ENCODE peak calls at places on chromosomes 5 and 9, in six cellular contexts. One of them, this sample, is unnamed.

GRCh38 chr9:126989847-126990821 is 75.6 kb downstream of the RALGPS1 start:
- DNase-seq in IMR-90: no peak
- DNase-seq in neuronal stem cell: no peak
- DNase-seq in fibroblast of lung: no peak
- DNase-seq in endothelial cell of umbilical vein: no peak
- DNase-seq in mammary epithelial cell: no peak
- DNase-seq in this sample: no peak

GRCh38 chr5:138955013-138955660 is 80.0 kb upstream of the LRRTM2 start:
- DNase-seq in IMR-90: peak; percentile 22
- DNase-seq in neuronal stem cell: no peak
- DNase-seq in fibroblast of lung: no peak
- DNase-seq in endothelial cell of umbilical vein: no peak
- DNase-seq in mammary epithelial cell: no peak
- DNase-seq in this sample: peak; percentile 52

GRCh38 chr5:76524101-76524835 is 98.9 kb downstream of the F2RL2 start:
- DNase-seq in IMR-90: no peak
- DNase-seq in neuronal stem cell: no peak
- DNase-seq in fibroblast of lung: peak; percentile 68
- DNase-seq in endothelial cell of umbilical vein: no peak
- DNase-seq in mammary epithelial cell: peak; percentile 9
- DNase-seq in this sample: no peak

GRCh38 chr5:95842955-95843544 is 20.5 kb upstream of the GLRX start:
- DNase-seq in IMR-90: peak; percentile 75
- DNase-seq in neuronal stem cell: no peak
- DNase-seq in fibroblast of lung: peak; percentile 91
- DNase-seq in endothelial cell of umbilical vein: peak; percentile 69
- DNase-seq in mammary epithelial cell: no peak
- DNase-seq in this sample: peak; percentile 94

GRCh38 chr9:124527781-124528180 is 20.6 kb upstream of the NR5A1 start:
- DNase-seq in IMR-90: peak; percentile 63
- DNase-seq in neuronal stem cell: no peak
- DNase-seq in fibroblast of lung: peak; percentile 68
- DNase-seq in endothelial cell of umbilical vein: no peak
- DNase-seq in mammary epithelial cell: no peak
- DNase-seq in this sample: peak; percentile 60

GRCh38 chr9:8677725-8678124 is 878.1 kb upstream of the DMAC1 start:
- DNase-seq in IMR-90: no peak
- DNase-seq in neuronal stem cell: peak; percentile 4
- DNase-seq in fibroblast of lung: no peak
- DNase-seq in endothelial cell of umbilical vein: no peak
- DNase-seq in mammary epithelial cell: no peak
- DNase-seq in this sample: no peak

GRCh38 chr9:98064623-98065392 is 8.3 kb downstream of the NANS start:
- DNase-seq in IMR-90: no peak
- DNase-seq in neuronal stem cell: no peak
- DNase-seq in fibroblast of lung: no peak
- DNase-seq in endothelial cell of umbilical vein: no peak
- DNase-seq in mammary epithelial cell: no peak
- DNase-seq in this sample: no peak

GRCh38 chr5:52915176-52915875 is 73.8 kb upstream of the ITGA2 start:
- DNase-seq in IMR-90: peak; percentile 75
- DNase-seq in neuronal stem cell: peak; percentile 65
- DNase-seq in fibroblast of lung: peak; percentile 64
- DNase-seq in endothelial cell of umbilical vein: peak; percentile 88
- DNase-seq in mammary epithelial cell: peak; percentile 66
- DNase-seq in this sample: peak; percentile 83

GRCh38 chr5:3596261-3596825 is 711 bp downstream of the IRX1 start:
- DNase-seq in IMR-90: no peak
- DNase-seq in neuronal stem cell: no peak
- DNase-seq in fibroblast of lung: peak; percentile 51
- DNase-seq in endothelial cell of umbilical vein: no peak
- DNase-seq in mammary epithelial cell: peak; percentile 36
- DNase-seq in this sample: no peak

GRCh38 chr5:91848453-91848852 is 465.3 kb upstream of the ARRDC3 start:
- DNase-seq in IMR-90: peak; percentile 81
- DNase-seq in neuronal stem cell: no peak
- DNase-seq in fibroblast of lung: peak; percentile 95
- DNase-seq in endothelial cell of umbilical vein: no peak
- DNase-seq in mammary epithelial cell: peak; percentile 70
- DNase-seq in this sample: peak; percentile 95

GRCh38 chr5:91850031-91850430 is 466.9 kb upstream of the ARRDC3 start:
- DNase-seq in IMR-90: peak; percentile 3
- DNase-seq in neuronal stem cell: no peak
- DNase-seq in fibroblast of lung: peak; percentile 51
- DNase-seq in endothelial cell of umbilical vein: no peak
- DNase-seq in mammary epithelial cell: no peak
- DNase-seq in this sample: peak; percentile 27

GRCh38 chr5:91851670-91852069 is 468.6 kb upstream of the ARRDC3 start:
- DNase-seq in IMR-90: no peak
- DNase-seq in neuronal stem cell: no peak
- DNase-seq in fibroblast of lung: no peak
- DNase-seq in endothelial cell of umbilical vein: no peak
- DNase-seq in mammary epithelial cell: no peak
- DNase-seq in this sample: no peak

DNA sequence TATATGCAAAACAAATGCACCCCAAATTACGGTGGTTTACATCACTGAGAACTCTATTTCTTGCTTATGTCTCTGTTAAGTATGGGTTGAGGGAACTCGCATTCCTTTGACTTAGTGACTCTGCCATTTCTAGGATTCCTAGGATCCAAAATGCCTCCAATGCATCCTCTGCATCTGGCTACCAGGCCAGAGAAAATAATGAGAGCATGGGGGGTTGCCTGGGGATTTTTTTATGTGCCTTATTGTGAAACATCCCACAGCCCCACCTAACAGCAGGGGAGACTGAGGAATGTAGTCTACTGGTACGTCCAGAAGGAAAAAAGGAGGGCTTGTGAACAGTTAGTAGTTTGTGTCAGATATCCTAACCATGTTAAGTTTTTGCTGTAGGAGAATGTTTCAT is 466.0 kb upstream of the ARRDC3 start:
- DNase-seq in IMR-90: no peak
- DNase-seq in neuronal stem cell: no peak
- DNase-seq in fibroblast of lung: peak; percentile 24
- DNase-seq in endothelial cell of umbilical vein: no peak
- DNase-seq in mammary epithelial cell: no peak
- DNase-seq in this sample: peak; percentile 5
- H2AFZ ChIP-seq in IMR-90: no peak overlapping the region
- H2AFZ ChIP-seq in neuronal stem cell: peak overlapping the region; percentile 62
- H2AFZ ChIP-seq in fibroblast of lung: no peak overlapping the region
- H2AFZ ChIP-seq in endothelial cell of umbilical vein: no peak overlapping the region
- H2AFZ ChIP-seq in mammary epithelial cell: no peak overlapping the region
- H2AFZ ChIP-seq in this sample: no peak overlapping the region

DNA sequence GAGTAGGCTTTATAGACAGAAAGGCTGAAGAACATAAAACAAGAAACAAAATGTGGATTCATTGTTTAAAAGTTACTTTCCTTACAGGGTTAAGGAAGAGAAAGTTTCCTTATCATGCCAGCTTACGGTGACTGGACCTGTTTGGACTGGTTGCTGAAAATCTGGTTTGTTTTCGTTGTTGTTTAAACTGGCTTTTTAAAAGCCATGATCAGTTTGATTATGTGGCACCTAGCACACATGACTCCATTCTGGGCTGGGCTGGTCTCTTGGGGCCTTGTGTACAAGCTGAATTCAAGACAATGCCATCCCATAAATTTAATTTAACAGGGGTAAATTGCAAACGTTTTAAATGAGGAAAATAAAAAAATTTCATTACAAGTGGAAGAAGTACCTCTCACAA is 18.4 kb upstream of the ZNF474 start:
- DNase-seq in IMR-90: no peak
- DNase-seq in neuronal stem cell: no peak
- DNase-seq in fibroblast of lung: no peak
- DNase-seq in endothelial cell of umbilical vein: no peak
- DNase-seq in mammary epithelial cell: no peak
- DNase-seq in this sample: no peak
- H2AFZ ChIP-seq in IMR-90: no peak overlapping the region
- H2AFZ ChIP-seq in neuronal stem cell: peak overlapping the region; percentile 74
- H2AFZ ChIP-seq in fibroblast of lung: no peak overlapping the region
- H2AFZ ChIP-seq in endothelial cell of umbilical vein: no peak overlapping the region
- H2AFZ ChIP-seq in mammary epithelial cell: peak overlapping the region; percentile 65
- H2AFZ ChIP-seq in this sample: no peak overlapping the region

DNA sequence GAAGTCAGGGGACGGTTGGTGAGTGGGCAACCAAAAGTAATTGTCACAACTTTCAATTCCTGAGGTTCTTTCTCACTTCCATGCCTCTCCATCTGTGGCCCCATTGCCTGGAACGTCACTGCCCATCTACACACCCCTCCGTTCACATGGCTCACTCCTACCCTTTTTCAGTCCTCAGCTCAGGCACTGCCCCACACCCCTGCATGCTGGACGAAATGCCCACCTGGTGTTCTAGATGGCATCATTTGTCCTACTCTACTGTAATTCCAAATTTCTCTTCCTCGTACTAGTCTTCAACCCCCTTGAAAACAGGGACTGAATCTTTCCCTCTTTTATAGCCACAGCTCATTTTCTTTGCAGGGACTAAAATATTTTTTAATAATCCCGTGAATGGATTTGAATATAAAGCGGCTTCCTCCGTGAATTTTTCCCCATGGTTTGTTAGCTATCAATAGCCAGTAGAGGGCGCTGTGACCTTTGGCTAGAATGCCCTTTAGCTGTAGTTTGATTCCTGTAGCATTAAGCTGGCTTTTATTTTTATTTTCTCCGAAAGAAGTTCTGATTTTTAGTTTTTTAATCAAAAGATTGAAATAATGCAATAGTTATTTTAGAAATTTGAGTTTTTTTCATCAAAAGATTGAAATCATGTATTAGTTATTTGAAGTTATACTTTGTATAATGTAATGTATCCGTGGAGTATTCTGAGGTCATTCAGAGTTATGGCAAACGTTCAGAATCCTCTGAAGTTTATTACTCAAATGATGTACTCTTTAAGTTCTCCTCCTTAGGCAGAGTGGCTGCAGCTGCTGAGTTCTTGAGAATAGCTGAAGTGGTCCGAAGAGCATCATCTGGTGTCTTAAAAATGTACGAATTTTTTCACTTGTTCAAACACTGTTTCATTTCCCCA is 232.1 kb downstream of the SH3GL2 start:
- DNase-seq in IMR-90: peak; percentile 66
- DNase-seq in neuronal stem cell: peak; percentile 67
- DNase-seq in fibroblast of lung: peak; percentile 31
- DNase-seq in endothelial cell of umbilical vein: peak; percentile 59
- DNase-seq in mammary epithelial cell: peak; percentile 28
- DNase-seq in this sample: peak; percentile 48
- H2AFZ ChIP-seq in IMR-90: no peak overlapping the region
- H2AFZ ChIP-seq in neuronal stem cell: no peak overlapping the region
- H2AFZ ChIP-seq in fibroblast of lung: no peak overlapping the region
- H2AFZ ChIP-seq in endothelial cell of umbilical vein: no peak overlapping the region
- H2AFZ ChIP-seq in mammary epithelial cell: no peak overlapping the region
- H2AFZ ChIP-seq in this sample: no peak overlapping the region

DNA sequence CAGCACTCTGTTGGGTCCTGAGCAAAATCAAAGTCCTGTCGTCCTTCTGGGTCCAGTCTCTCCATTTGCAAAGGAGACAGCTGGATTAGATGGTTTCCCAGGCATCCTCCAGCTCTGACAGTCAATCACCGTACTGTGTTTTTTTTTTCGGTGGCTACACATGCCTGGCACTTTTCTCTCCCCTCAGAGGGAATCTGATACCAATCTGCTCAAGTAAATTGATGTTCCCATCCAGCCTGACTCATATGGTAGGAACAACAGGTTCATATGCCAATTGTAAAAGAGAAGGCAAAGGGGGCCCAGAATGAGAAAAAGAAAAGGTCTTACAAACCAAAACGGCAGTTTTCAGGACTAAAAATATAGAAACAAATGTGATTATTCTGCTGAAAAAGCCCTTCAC is 1.2 kb downstream of the FBXO10 start:
- DNase-seq in IMR-90: peak; percentile 41
- DNase-seq in neuronal stem cell: no peak
- DNase-seq in fibroblast of lung: peak; percentile 26
- DNase-seq in endothelial cell of umbilical vein: peak; percentile 8
- DNase-seq in mammary epithelial cell: no peak
- DNase-seq in this sample: peak; percentile 45
- H2AFZ ChIP-seq in IMR-90: no peak overlapping the region
- H2AFZ ChIP-seq in neuronal stem cell: no peak overlapping the region
- H2AFZ ChIP-seq in fibroblast of lung: no peak overlapping the region
- H2AFZ ChIP-seq in endothelial cell of umbilical vein: no peak overlapping the region
- H2AFZ ChIP-seq in mammary epithelial cell: no peak overlapping the region
- H2AFZ ChIP-seq in this sample: no peak overlapping the region

DNA sequence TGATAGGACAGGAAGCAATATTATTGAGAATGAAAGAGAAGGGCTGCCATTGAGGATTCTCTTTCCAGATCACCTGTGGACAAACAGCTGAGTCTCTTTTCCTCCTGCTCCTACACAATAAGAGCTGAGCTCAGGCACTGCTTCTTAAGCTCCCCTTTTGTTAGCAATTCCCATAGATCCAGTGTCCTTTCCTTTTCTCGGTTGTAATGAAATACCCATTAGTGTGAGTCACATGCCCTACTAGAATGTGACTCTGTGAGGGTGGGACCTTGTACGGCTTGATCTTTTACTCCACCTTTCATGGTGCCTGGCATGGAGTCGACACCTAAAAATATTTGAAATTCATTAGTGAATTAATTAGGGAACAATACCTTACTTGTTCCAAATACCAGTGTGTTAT is 269.2 kb downstream of the NR3C1 start:
- DNase-seq in IMR-90: peak; percentile 44
- DNase-seq in neuronal stem cell: peak; percentile 48
- DNase-seq in fibroblast of lung: peak; percentile 52
- DNase-seq in endothelial cell of umbilical vein: no peak
- DNase-seq in mammary epithelial cell: peak; percentile 53
- DNase-seq in this sample: no peak
- H2AFZ ChIP-seq in IMR-90: peak overlapping the region; percentile 2
- H2AFZ ChIP-seq in neuronal stem cell: no peak overlapping the region
- H2AFZ ChIP-seq in fibroblast of lung: no peak overlapping the region
- H2AFZ ChIP-seq in endothelial cell of umbilical vein: no peak overlapping the region
- H2AFZ ChIP-seq in mammary epithelial cell: peak overlapping the region; percentile 18
- H2AFZ ChIP-seq in this sample: no peak overlapping the region

GRCh38 chr9:94666364-94667099 is 27.2 kb upstream of the FBP1 start:
- DNase-seq in IMR-90: no peak
- DNase-seq in neuronal stem cell: no peak
- DNase-seq in fibroblast of lung: no peak
- DNase-seq in endothelial cell of umbilical vein: no peak
- DNase-seq in mammary epithelial cell: no peak
- DNase-seq in this sample: no peak

GRCh38 chr9:94668424-94668916 is 29.2 kb upstream of the FBP1 start:
- DNase-seq in IMR-90: no peak
- DNase-seq in neuronal stem cell: no peak
- DNase-seq in fibroblast of lung: no peak
- DNase-seq in endothelial cell of umbilical vein: no peak
- DNase-seq in mammary epithelial cell: no peak
- DNase-seq in this sample: no peak

GRCh38 chr9:94665606-94666005 is 26.3 kb upstream of the FBP1 start:
- DNase-seq in IMR-90: no peak
- DNase-seq in neuronal stem cell: no peak
- DNase-seq in fibroblast of lung: no peak
- DNase-seq in endothelial cell of umbilical vein: no peak
- DNase-seq in mammary epithelial cell: no peak
- DNase-seq in this sample: no peak

GRCh38 chr9:94663139-94663538 is 23.8 kb upstream of the FBP1 start:
- DNase-seq in IMR-90: no peak
- DNase-seq in neuronal stem cell: no peak
- DNase-seq in fibroblast of lung: no peak
- DNase-seq in endothelial cell of umbilical vein: no peak
- DNase-seq in mammary epithelial cell: no peak
- DNase-seq in this sample: no peak
- H2AFZ ChIP-seq in IMR-90: no peak overlapping the region
- H2AFZ ChIP-seq in neuronal stem cell: no peak overlapping the region
- H2AFZ ChIP-seq in fibroblast of lung: no peak overlapping the region
- H2AFZ ChIP-seq in endothelial cell of umbilical vein: no peak overlapping the region
- H2AFZ ChIP-seq in mammary epithelial cell: no peak overlapping the region
- H2AFZ ChIP-seq in this sample: no peak overlapping the region